ENCODE peak calls at places on chromosomes 12 and 14, in five cellular contexts. One of them, this sample, is unnamed.

GRCh38 chr12:111152581-111152980 is 216.3 kb downstream of the PHETA1 start:
- DNase-seq in amniotic stem cell: no peak
- DNase-seq in sciatic nerve: no peak
- DNase-seq in dorsolateral prefrontal cortex: peak; percentile 74
- DNase-seq in mucosa of gallbladder: no peak
- DNase-seq in this sample: peak; percentile 63

GRCh38 chr14:85471156-85471555 is 58.8 kb upstream of the FLRT2 start:
- DNase-seq in dorsolateral prefrontal cortex: no peak
- DNase-seq in sciatic nerve: no peak
- DNase-seq in mucosa of gallbladder: no peak
- DNase-seq in amniotic stem cell: peak; percentile 21
- DNase-seq in this sample: no peak

GRCh38 chr14:67934087-67934486 is 114.5 kb downstream of the RAD51B start:
- DNase-seq in amniotic stem cell: peak; percentile 29
- DNase-seq in mucosa of gallbladder: peak; percentile 36
- DNase-seq in dorsolateral prefrontal cortex: no peak
- DNase-seq in sciatic nerve: no peak
- DNase-seq in this sample: no peak

GRCh38 chr12:7113389-7113871 is 4.4 kb upstream of the C1RL start:
- DNase-seq in sciatic nerve: peak; percentile 59
- DNase-seq in mucosa of gallbladder: peak; percentile 38
- DNase-seq in amniotic stem cell: no peak
- DNase-seq in dorsolateral prefrontal cortex: no peak
- DNase-seq in this sample: no peak

GRCh38 chr12:31215521-31216232 is 110.3 kb downstream of the SINHCAF start:
- DNase-seq in sciatic nerve: no peak
- DNase-seq in amniotic stem cell: no peak
- DNase-seq in dorsolateral prefrontal cortex: no peak
- DNase-seq in mucosa of gallbladder: no peak
- DNase-seq in this sample: no peak

GRCh38 chr12:47121146-47121545 is 41.4 kb upstream of the AMIGO2 start:
- DNase-seq in dorsolateral prefrontal cortex: no peak
- DNase-seq in amniotic stem cell: no peak
- DNase-seq in mucosa of gallbladder: no peak
- DNase-seq in sciatic nerve: no peak
- DNase-seq in this sample: no peak

GRCh38 chr12:27870939-27871338 is 90.9 kb upstream of the MANSC4 start:
- DNase-seq in sciatic nerve: no peak
- DNase-seq in dorsolateral prefrontal cortex: no peak
- DNase-seq in amniotic stem cell: peak; percentile 13
- DNase-seq in mucosa of gallbladder: no peak
- DNase-seq in this sample: no peak

GRCh38 chr12:43291516-43291915 is 260.5 kb downstream of the ADAMTS20 start:
- DNase-seq in mucosa of gallbladder: no peak
- DNase-seq in dorsolateral prefrontal cortex: no peak
- DNase-seq in amniotic stem cell: no peak
- DNase-seq in sciatic nerve: no peak
- DNase-seq in this sample: no peak

GRCh38 chr12:67048371-67048770 is 220.8 kb upstream of the CAND1 start:
- DNase-seq in mucosa of gallbladder: no peak
- DNase-seq in sciatic nerve: no peak
- DNase-seq in dorsolateral prefrontal cortex: no peak
- DNase-seq in amniotic stem cell: no peak
- DNase-seq in this sample: no peak

GRCh38 chr14:95267306-95267705 is 52.4 kb downstream of the CLMN start:
- DNase-seq in sciatic nerve: no peak
- DNase-seq in dorsolateral prefrontal cortex: no peak
- DNase-seq in amniotic stem cell: no peak
- DNase-seq in mucosa of gallbladder: no peak
- DNase-seq in this sample: no peak

GRCh38 chr12:10052111-10052913 is 21.8 kb downstream of the CLEC9A start:
- DNase-seq in sciatic nerve: no peak
- DNase-seq in mucosa of gallbladder: no peak
- DNase-seq in amniotic stem cell: no peak
- DNase-seq in dorsolateral prefrontal cortex: no peak
- DNase-seq in this sample: no peak

This sample was measured in occipital lobe.